ENCODE peak calls at places on chromosome 18, in five cellular contexts. U is H54, X is NCI-H774, T is Daoy, Z is non-pigmented ciliary epithelial cell. K is an unnamed sample.

GRCh38 chr18:75207298-75208054 is 1.5 kb downstream of the PTGR3 start:
- DNase-seq in U (no peak), X (no peak), T (peak), Z (no peak), K (no peak)

GRCh38 chr18:60794802-60795201 is 422.2 kb upstream of the MC4R start:
- DNase-seq in U (no peak), X (no peak), T (no peak), Z (no peak), K (no peak)

GRCh38 chr18:183769-184168 is 25.4 kb downstream of the USP14 start:
- DNase-seq in U (no peak), X (no peak), T (no peak), Z (no peak), K (no peak)

GRCh38 chr18:12726774-12727550 is 24.1 kb downstream of the PSMG2 start:
- DNase-seq in U (peak), X (peak), T (peak), Z (peak), K (peak)

GRCh38 chr18:36758001-36758400 is 70.8 kb downstream of the TPGS2 start:
- DNase-seq in U (no peak), X (no peak), T (no peak), Z (no peak), K (no peak)

GRCh38 chr18:41059126-41059415 is 896.0 kb upstream of the PIK3C3 start:
- DNase-seq in U (no peak), X (no peak), T (no peak), Z (no peak), K (no peak)

GRCh38 chr18:34767601-34768027 is 57.5 kb downstream of the DTNA start:
- DNase-seq in U (no peak), X (no peak), T (peak), Z (peak), K (no peak)

GRCh38 chr18:36203360-36203895 is 16.1 kb downstream of the MOCOS start:
- DNase-seq in U (no peak), X (no peak), T (no peak), Z (no peak), K (no peak)

GRCh38 chr18:22827216-22827615 is 105.9 kb upstream of the RBBP8 start:
- DNase-seq in U (no peak), X (no peak), T (no peak), Z (no peak), K (no peak)

K was measured in globus pallidus.